ENCODE peak calls at places on chromosomes 2 and 18, in four cellular contexts. A is left ventricle myocardium inferior, M is SJSA1, Z is pancreas. I is an unnamed sample. For H3K4me1, the result is how much of the 10 kb centered on the place peaks cover.

GRCh38 chr2:236613607-236614006 is 44.0 kb downstream of the ACKR3 start:
- DNase-seq in A (no peak), Z (no peak), M (no peak), I (no peak)

GRCh38 chr18:55234366-55235093 is 275.3 kb upstream of the CCDC68 start:
- DNase-seq in A (peak), Z (peak), M (peak), I (no peak)

GRCh38 chr2:134451347-134451630 is 197.4 kb downstream of the MGAT5 start:
- DNase-seq in A (no peak), Z (no peak), M (no peak), I (no peak)

GRCh38 chr2:183243760-183244159 is 119.5 kb downstream of the NUP35 start:
- DNase-seq in Z (no peak), M (no peak), A (no peak), I (no peak)

GRCh38 chr2:65370387-65371093 is 61.9 kb downstream of the SPRED2 start:
- DNase-seq in M (peak), A (no peak), Z (no peak), I (no peak)

GRCh38 chr18:79399275-79400081 is 3.7 kb downstream of the NFATC1 start:
- DNase-seq in M (no peak), A (peak), Z (no peak), I (no peak)

GRCh38 chr2:96529376-96530143 is 7.0 kb upstream of the ARID5A start:
- DNase-seq in M (no peak), A (no peak), Z (no peak), I (no peak)

GRCh38 chr2:86069091-86069685 is 36.5 kb downstream of the POLR1A start:
- DNase-seq in A (peak), M (no peak), Z (no peak), I (no peak)

GRCh38 chr2:189407161-189407943 is 33.9 kb upstream of the WDR75 start:
- DNase-seq in Z (no peak), M (peak), A (no peak), I (no peak)

GRCh38 chr18:2919600-2919999 is 72.8 kb downstream of the EMILIN2 start:
- DNase-seq in A (no peak), Z (no peak), M (no peak), I (no peak)

GRCh38 chr18:78507217-78507616 is 472.4 kb upstream of the SALL3 start:
- DNase-seq in Z (no peak), M (no peak), A (no peak), I (no peak)

GRCh38 chr18:56836173-56836572 is 185.0 kb downstream of the WDR7 start:
- DNase-seq in M (no peak), A (no peak), Z (no peak), I (no peak)

GRCh38 chr2:28681216-28681981 is 70.2 kb upstream of the PPP1CB start:
- DNase-seq in A (no peak), Z (peak), M (no peak), I (no peak)

GRCh38 chr2:96876036-96876810 is 6.3 kb upstream of the SEMA4C start:
- DNase-seq in Z (no peak), A (no peak), M (no peak), I (no peak)

GRCh38 chr2:102708847-102709559 is 52.8 kb upstream of the TMEM182 start:
- DNase-seq in A (no peak), Z (no peak), M (peak), I (no peak)

GRCh38 chr18:74836296-74837139 is 238.8 kb downstream of the ZNF407 start:
- DNase-seq in Z (peak), A (peak), M (peak), I (no peak)

GRCh38 chr2:147232225-147232669 is 612.6 kb upstream of the ACVR2A start:
- DNase-seq in A (no peak), Z (no peak), M (no peak), I (no peak)

GRCh38 chr2:161237397-161238263 is 70.6 kb upstream of the PSMD14 start:
- DNase-seq in A (peak), Z (peak), M (peak), I (peak)

GRCh38 chr2:238101891-238102841 is 2.0 kb downstream of the ESPNL start:
- DNase-seq in A (no peak), M (no peak), Z (peak), I (no peak)

GRCh38 chr2:177180269-177181021 is 32.1 kb upstream of the HNRNPA3 start:
- DNase-seq in Z (no peak), A (no peak), M (no peak), I (no peak)

GRCh38 chr2:216234106-216234505 is 125.0 kb downstream of the XRCC5 start:
- DNase-seq in Z (no peak), M (no peak), A (no peak), I (no peak)

GRCh38 chr2:23092831-23093230 is 292.1 kb upstream of the KLHL29 start:
- DNase-seq in Z (no peak), M (no peak), A (no peak), I (no peak)

GRCh38 chr18:74512321-74513053 is 16.3 kb downstream of the CNDP2 start:
- DNase-seq in M (no peak), A (no peak), Z (no peak), I (no peak)

GRCh38 chr2:239896075-239896474 is 129.1 kb downstream of the NDUFA10 start:
- DNase-seq in M (no peak), A (no peak), Z (no peak), I (no peak)

GRCh38 chr2:241559489-241560180 is 1.1 kb downstream of the BOK start:
- DNase-seq in Z (peak), M (peak), A (no peak), I (peak)

GRCh38 chr2:241560883-241561474 is 2.4 kb downstream of the BOK start:
- DNase-seq in M (peak), A (no peak), Z (peak), I (no peak)

GRCh38 chr2:241558532-241559488 is at the start of gene BOK:
- DNase-seq in A (peak), M (peak), Z (peak), I (peak)

GRCh38 chr2:241561811-241562210 is 3.3 kb downstream of the BOK start:
- DNase-seq in M (peak), A (no peak), Z (peak), I (peak)

DNA sequence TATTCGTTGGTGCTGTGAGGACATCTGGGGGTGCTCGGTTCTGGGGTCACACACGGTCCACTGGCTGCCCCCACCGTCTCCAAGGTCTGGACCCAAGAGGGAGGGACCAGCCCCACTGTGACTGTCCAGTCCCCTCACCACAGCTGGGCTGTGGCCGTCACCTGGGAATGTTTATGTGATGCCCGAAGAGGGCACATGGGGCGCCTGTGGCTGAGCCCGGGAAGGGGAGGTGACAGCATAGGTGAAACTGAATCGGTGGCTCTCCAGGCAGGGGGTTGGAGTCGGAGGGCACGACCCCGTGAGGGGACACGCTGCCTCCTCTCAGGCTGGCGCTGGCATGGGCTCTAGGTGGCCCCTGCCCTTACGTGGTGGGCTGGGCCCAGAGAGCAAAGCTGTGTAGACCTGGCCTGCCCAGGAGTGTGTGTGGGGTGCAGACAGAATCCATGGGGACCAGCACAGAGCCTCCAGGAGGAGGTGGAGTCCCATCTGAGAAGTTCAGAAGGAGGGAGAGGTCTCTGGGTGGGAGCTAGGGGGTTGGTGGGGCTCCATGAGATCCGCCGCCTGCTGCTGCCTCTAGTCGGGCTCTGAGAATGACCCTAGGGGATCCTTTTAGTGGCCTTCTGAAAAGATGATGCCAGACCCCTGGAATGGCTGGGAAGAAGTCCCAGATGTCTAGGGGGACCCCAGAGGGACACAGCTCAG is 1.8 kb downstream of the BOK start:
- DNase-seq in Z (no peak), M (no peak), A (no peak), I (no peak)
- H3K4me3 ChIP-seq in Z (no peak), M (peak), A (peak), I (no peak)

DNA sequence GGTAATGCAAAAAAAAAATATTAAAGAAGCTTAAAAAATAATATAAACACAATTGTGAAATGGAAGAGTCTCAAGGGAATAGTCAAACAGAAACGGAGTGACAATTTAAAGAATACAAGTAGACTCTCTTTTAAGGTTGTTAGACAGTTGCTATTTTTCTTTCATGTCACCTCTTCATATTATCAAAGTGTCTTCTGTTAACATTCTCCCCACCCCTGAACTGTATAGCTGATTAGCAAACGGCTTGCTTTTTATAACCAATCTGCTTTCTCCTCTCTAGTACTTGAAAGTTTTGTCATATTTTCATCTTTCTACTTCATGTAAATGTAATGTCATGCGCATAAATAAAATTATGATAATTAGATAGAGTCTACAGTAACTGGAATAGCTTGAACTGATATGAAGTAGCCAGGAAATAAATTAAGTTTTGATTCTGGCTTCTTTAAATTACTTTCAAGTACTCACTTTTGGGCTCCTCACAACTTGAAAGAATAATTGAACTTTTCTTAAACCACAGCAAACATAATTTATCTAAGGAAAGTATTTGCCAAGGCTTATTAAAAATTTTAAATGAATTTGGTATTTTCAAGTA is 36.9 kb downstream of the BARD1 start:
- DNase-seq in A (no peak), Z (no peak), M (no peak), I (no peak)
- H3K4me1 ChIP-seq in A (under half), Z (under half), M (under half), I (under half)

GRCh38 chr2:11539317-11540147 is 5.7 kb downstream of the GREB1 start:
- DNase-seq in Z (peak), A (no peak), M (no peak), I (peak)

GRCh38 chr2:11541693-11542274 is 7.9 kb downstream of the GREB1 start:
- DNase-seq in M (no peak), Z (no peak), A (no peak), I (no peak)

GRCh38 chr2:11542275-11542819 is 8.5 kb downstream of the GREB1 start:
- DNase-seq in M (no peak), Z (no peak), A (no peak), I (no peak)

GRCh38 chr2:11540996-11541692 is 7.3 kb downstream of the GREB1 start:
- DNase-seq in M (no peak), A (no peak), Z (no peak), I (no peak)

DNA sequence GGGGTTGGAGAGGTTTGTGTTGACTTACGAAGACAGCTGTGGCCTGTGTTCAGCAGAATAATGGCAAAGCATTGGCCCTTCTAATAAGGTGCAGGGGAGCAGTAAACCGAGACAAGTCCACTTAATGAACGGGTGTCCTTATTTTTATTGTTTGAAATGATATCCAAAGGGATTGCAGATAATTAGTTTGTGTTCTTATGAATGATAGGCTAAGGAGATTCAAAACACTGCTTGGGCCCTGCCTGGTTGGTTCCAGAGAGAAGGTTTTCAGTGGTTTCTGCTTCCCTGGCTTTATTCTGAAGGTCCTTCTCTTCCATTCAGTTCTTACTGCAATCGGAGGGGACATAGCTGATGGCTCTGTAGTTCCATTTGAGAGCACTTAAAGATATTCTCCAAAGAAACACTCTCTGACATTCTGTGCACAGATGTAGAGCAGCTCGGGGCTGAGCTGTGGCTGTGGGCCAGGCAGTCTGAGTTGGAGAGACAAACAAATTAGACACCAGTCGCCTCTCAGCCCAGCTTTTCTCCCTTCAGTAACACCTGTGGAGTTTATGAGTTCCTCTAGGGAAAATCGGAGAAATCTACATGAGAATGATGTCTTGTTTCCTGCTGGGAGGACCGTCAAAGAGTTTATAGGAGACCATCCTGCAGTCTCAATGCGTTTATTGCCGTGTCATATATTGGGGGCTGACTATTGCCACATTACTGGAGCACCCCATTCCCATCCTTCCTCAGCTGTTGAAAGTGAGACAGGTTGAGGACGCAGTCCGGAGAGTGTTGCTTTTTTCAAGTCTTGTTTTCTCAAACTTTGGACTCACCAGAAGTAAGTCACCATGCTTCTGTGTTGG is 6.5 kb downstream of the GREB1 start:
- DNase-seq in Z (no peak), A (peak), M (no peak), I (no peak)
- H3K4me3 ChIP-seq in Z (no peak), A (peak), M (no peak), I (no peak)

GRCh38 chr2:230417436-230417835 is 1.4 kb downstream of the SP100 start:
- DNase-seq in A (no peak), Z (no peak), M (no peak), I (no peak)

GRCh38 chr2:230414302-230414701 is 1.7 kb upstream of the SP100 start:
- DNase-seq in A (no peak), M (no peak), Z (no peak), I (no peak)

GRCh38 chr2:230422149-230422548 is 6.1 kb downstream of the SP100 start:
- DNase-seq in Z (no peak), A (no peak), M (no peak), I (no peak)

GRCh38 chr2:230416061-230416721 is at the start of gene SP100:
- DNase-seq in A (peak), M (peak), Z (peak), I (peak)

GRCh38 chr2:230418341-230419016 is 2.5 kb downstream of the SP100 start:
- DNase-seq in M (no peak), Z (no peak), A (no peak), I (no peak)
- H3K4me1 ChIP-seq in M (under half), Z (under half), A (half or more), I (under half)

GRCh38 chr2:213149949-213150314 is 1.5 kb downstream of the IKZF2 start:
- DNase-seq in A (no peak), M (no peak), Z (no peak), I (no peak)

GRCh38 chr2:213150315-213150951 is 979 bp downstream of the IKZF2 start:
- DNase-seq in M (peak), A (peak), Z (peak), I (no peak)

GRCh38 chr2:213149332-213149875 is 2.0 kb downstream of the IKZF2 start:
- DNase-seq in A (no peak), Z (no peak), M (no peak), I (no peak)

GRCh38 chr2:213147550-213147949 is 3.9 kb downstream of the IKZF2 start:
- DNase-seq in A (no peak), M (no peak), Z (no peak), I (no peak)

GRCh38 chr2:213148572-213149331 is 2.7 kb downstream of the IKZF2 start:
- DNase-seq in Z (no peak), A (no peak), M (no peak), I (no peak)
- H3K4me3 ChIP-seq in Z (no peak), A (peak), M (no peak), I (no peak)

GRCh38 chr2:156890498-156891148 is 366.9 kb upstream of the GALNT5 start:
- DNase-seq in A (no peak), M (no peak), Z (no peak), I (no peak)
- H3K4me1 ChIP-seq in A (under half), M (under half), Z (under half), I (under half)